ENCODE peak calls at places on chromosomes 7 and 10, in six cellular contexts. F, T, I, O, U and Y are unnamed samples.

GRCh38 chr10:122386514-122386913 is 12.0 kb downstream of the PLEKHA1 start:
- DNase-seq in U (no peak), F (no peak), O (no peak), T (no peak), I (no peak), Y (no peak)

GRCh38 chr10:102661614-102662133 is 17.4 kb downstream of the TRIM8 start:
- DNase-seq in T (no peak), F (no peak), U (no peak), I (no peak), O (no peak), Y (no peak)

GRCh38 chr10:54009672-54010071 is 791.4 kb downstream of the PCDH15 start:
- DNase-seq in U (no peak), O (no peak), I (no peak), T (no peak), F (no peak), Y (no peak)

GRCh38 chr7:2544541-2545188 is 10.7 kb downstream of the BRAT1 start:
- DNase-seq in O (peak), F (no peak), T (no peak), I (no peak), U (no peak), Y (peak)

GRCh38 chr7:116510795-116511194 is 11.3 kb downstream of the CAV2 start:
- DNase-seq in O (no peak), I (no peak), T (no peak), U (no peak), F (no peak), Y (no peak)

GRCh38 chr10:86100581-86101061 is 266.0 kb downstream of the GRID1 start:
- DNase-seq in T (no peak), I (no peak), F (no peak), O (no peak), U (no peak), Y (no peak)

GRCh38 chr7:497946-498655 is 21.5 kb downstream of the PDGFA start:
- DNase-seq in F (no peak), T (peak), O (no peak), I (no peak), U (no peak), Y (peak)

GRCh38 chr10:75408911-75409885 is 7.6 kb upstream of the ZNF503 start:
- DNase-seq in O (peak), T (peak), U (no peak), F (no peak), I (no peak), Y (no peak)

GRCh38 chr10:19811517-19811916 is 4.7 kb upstream of the PLXDC2 start:
- DNase-seq in F (peak), I (no peak), U (no peak), O (no peak), T (no peak), Y (no peak)

GRCh38 chr7:151313857-151314256 is 27.8 kb upstream of the NUB1 start:
- DNase-seq in T (peak), I (no peak), F (peak), O (no peak), U (no peak), Y (no peak)

GRCh38 chr7:98998821-98999725 is 120.7 kb downstream of the TRRAP start:
- DNase-seq in T (no peak), O (no peak), U (no peak), I (no peak), F (no peak), Y (no peak)

GRCh38 chr7:29319719-29320521 is 125.3 kb downstream of the CHN2 start:
- DNase-seq in T (no peak), I (no peak), U (no peak), F (no peak), O (peak), Y (no peak)

GRCh38 chr10:87850742-87851205 is 12.6 kb downstream of the KLLN start:
- DNase-seq in F (peak), T (peak), I (no peak), O (no peak), U (no peak), Y (no peak)

GRCh38 chr7:100839361-100839760 is 12.0 kb upstream of the EPHB4 start:
- DNase-seq in F (no peak), O (no peak), U (no peak), T (no peak), I (no peak), Y (no peak)

GRCh38 chr10:91340613-91341362 is 69.4 kb upstream of the HECTD2 start:
- DNase-seq in O (no peak), I (peak), F (peak), U (peak), T (peak), Y (no peak)

GRCh38 chr7:158655507-158655906 is 49.1 kb downstream of the NCAPG2 start:
- DNase-seq in T (no peak), F (no peak), O (no peak), U (no peak), I (no peak), Y (no peak)

GRCh38 chr10:83516788-83517187 is 622.5 kb upstream of the GHITM start:
- DNase-seq in F (no peak), U (no peak), O (no peak), I (no peak), T (no peak), Y (no peak)

GRCh38 chr7:2082357-2083038 is 150.2 kb downstream of the MAD1L1 start:
- DNase-seq in F (peak), U (peak), T (peak), I (peak), O (no peak), Y (no peak)

GRCh38 chr10:24518981-24519597 is 204.6 kb downstream of the ARHGAP21 start:
- DNase-seq in I (no peak), T (peak), U (peak), F (peak), O (no peak), Y (no peak)

GRCh38 chr7:91436655-91437054 is 172.4 kb downstream of the FZD1 start:
- DNase-seq in U (no peak), O (no peak), I (no peak), F (no peak), T (no peak), Y (no peak)

GRCh38 chr10:15167411-15168295 is 840 bp downstream of the NMT2 start:
- DNase-seq in T (peak), U (no peak), F (peak), O (peak), I (no peak), Y (no peak)

GRCh38 chr7:19519443-19519977 is 189.3 kb downstream of the POLR1F start:
- DNase-seq in F (no peak), I (no peak), U (no peak), T (no peak), O (no peak), Y (no peak)

GRCh38 chr10:107686095-107686494 is 521.6 kb upstream of the SORCS1 start:
- DNase-seq in I (no peak), U (no peak), T (peak), F (no peak), O (peak), Y (no peak)

GRCh38 chr7:130277763-130278643 is 11.3 kb downstream of the CPA2 start:
- DNase-seq in F (peak), O (no peak), I (no peak), T (peak), U (no peak), Y (no peak)

GRCh38 chr7:13508586-13508985 is 480.9 kb downstream of the ETV1 start:
- DNase-seq in T (no peak), U (no peak), O (no peak), F (peak), I (no peak), Y (no peak)

GRCh38 chr10:20215547-20216152 is 399.4 kb downstream of the PLXDC2 start:
- DNase-seq in F (no peak), U (no peak), O (no peak), I (no peak), T (no peak), Y (no peak)

GRCh38 chr7:131895541-131896173 is 339.2 kb upstream of the PODXL start:
- DNase-seq in O (no peak), I (peak), T (no peak), F (peak), U (peak), Y (no peak)

GRCh38 chr7:149385195-149385955 is 75.5 kb downstream of the ZNF777 start:
- DNase-seq in F (no peak), U (no peak), T (no peak), O (no peak), I (no peak), Y (no peak)

GRCh38 chr7:23369100-23369499 is 70.0 kb downstream of the MALSU1 start:
- DNase-seq in I (no peak), U (no peak), F (no peak), O (no peak), T (no peak), Y (no peak)

GRCh38 chr10:19576576-19576975 is 239.7 kb upstream of the PLXDC2 start:
- DNase-seq in F (no peak), I (no peak), U (no peak), O (no peak), T (no peak), Y (no peak)

GRCh38 chr10:31112961-31113360 is 81.3 kb upstream of the ZNF438 start:
- DNase-seq in I (no peak), T (no peak), O (no peak), U (no peak), F (peak), Y (no peak)

GRCh38 chr7:156402255-156402654 is 238.3 kb upstream of the RNF32 start:
- DNase-seq in I (no peak), U (no peak), O (no peak), F (no peak), T (no peak), Y (no peak)

GRCh38 chr10:121235692-121236091 is 362.6 kb downstream of the FGFR2 start:
- DNase-seq in I (no peak), U (no peak), T (no peak), O (no peak), F (no peak), Y (no peak)

GRCh38 chr10:80132299-80133139 is at the start of gene PLAC9:
- DNase-seq in O (no peak), T (peak), I (no peak), F (peak), U (no peak), Y (peak)

GRCh38 chr7:44184221-44184873 is 4.9 kb downstream of the GCK start:
- DNase-seq in F (peak), U (peak), O (no peak), I (peak), T (no peak), Y (no peak)
- TF ChIP-seq CTCF in F (no peak), U (no peak), O (no peak), I (no peak), T (no peak), Y (no peak)

GRCh38 chr7:26843696-26844095 is 20.7 kb downstream of the SKAP2 start:
- DNase-seq in I (no peak), U (no peak), T (no peak), F (peak), O (no peak), Y (no peak)
- TF ChIP-seq CTCF in I (peak), U (peak), T (no peak), F (peak), O (no peak), Y (peak)

GRCh38 chr10:59085641-59086502 is 90.6 kb upstream of the PHYHIPL start:
- DNase-seq in F (no peak), O (no peak), I (no peak), T (no peak), U (no peak), Y (no peak)

GRCh38 chr10:59077855-59078254 is 98.6 kb upstream of the PHYHIPL start:
- DNase-seq in F (no peak), T (no peak), U (no peak), O (no peak), I (no peak), Y (no peak)

GRCh38 chr10:59079386-59080226 is 96.8 kb upstream of the PHYHIPL start:
- DNase-seq in T (no peak), O (no peak), U (peak), I (peak), F (peak), Y (no peak)

DNA sequence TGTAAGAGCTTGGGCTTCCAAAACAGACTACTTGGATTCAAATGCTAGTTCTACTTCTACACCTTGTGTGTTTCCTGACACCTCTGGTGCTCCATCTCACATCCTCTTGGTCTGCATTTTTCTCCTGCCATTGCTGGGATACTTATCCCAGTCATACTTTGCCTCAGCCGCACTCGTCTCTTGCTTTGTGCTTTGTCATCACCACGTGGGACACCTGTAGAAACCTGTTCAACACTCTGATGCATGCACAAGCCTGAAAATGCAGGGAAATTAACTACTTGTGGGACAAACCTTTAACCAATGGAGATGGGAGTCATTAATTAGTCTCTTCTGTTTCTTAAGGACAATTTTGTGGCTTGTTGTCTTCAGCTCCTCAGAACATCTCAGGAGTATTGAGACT is 94.2 kb upstream of the PHYHIPL start:
- DNase-seq in U (no peak), O (no peak), T (no peak), I (no peak), F (no peak), Y (no peak)
- TF ChIP-seq CTCF in U (no peak), O (no peak), T (no peak), I (no peak), F (no peak), Y (no peak)

GRCh38 chr7:121072826-121073225 is 84.3 kb downstream of the CPED1 start:
- DNase-seq in F (no peak), I (no peak), O (no peak), T (no peak), U (no peak), Y (no peak)

GRCh38 chr7:121071132-121071531 is 82.6 kb downstream of the CPED1 start:
- DNase-seq in T (no peak), F (no peak), U (no peak), O (no peak), I (no peak), Y (no peak)

GRCh38 chr7:121071662-121072061 is 83.2 kb downstream of the CPED1 start:
- DNase-seq in U (no peak), O (no peak), T (no peak), F (no peak), I (no peak), Y (no peak)

GRCh38 chr7:121075952-121076349 is 87.4 kb downstream of the CPED1 start:
- DNase-seq in F (no peak), T (no peak), O (no peak), I (no peak), U (no peak), Y (no peak)

DNA sequence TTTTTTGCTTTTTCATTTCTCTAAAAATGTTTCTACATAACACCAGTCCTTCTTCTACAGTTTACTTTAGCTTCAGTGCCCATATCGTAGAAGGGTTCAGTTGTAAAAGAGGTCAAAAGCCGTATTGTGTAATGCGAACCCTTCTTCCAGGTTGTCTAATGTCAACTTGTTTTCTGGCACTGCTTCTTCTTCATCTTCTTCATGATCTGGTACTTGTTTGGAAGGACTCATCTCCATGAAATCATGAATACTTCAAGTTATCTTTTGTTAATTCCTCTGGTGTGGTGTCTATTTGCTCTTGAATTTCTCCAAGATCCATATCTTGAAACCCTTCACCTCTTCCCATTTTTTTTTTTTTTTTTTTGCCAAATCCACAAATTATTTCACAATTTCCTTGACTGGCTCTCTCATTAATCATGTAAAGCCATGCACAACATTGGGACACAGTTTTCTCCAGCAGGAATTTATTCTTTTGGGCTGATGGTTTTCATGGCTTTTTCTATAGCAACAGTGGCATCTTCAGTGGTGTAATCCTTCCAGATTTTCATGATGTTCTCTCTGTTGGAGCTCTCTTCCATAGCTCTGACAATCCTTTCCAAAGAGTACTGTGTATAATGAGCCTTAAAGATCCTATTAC is 85.1 kb downstream of the CPED1 start:
- DNase-seq in U (no peak), T (no peak), F (no peak), O (no peak), I (no peak), Y (no peak)
- TF ChIP-seq CTCF in U (no peak), T (no peak), F (no peak), O (no peak), I (no peak), Y (no peak)

GRCh38 chr7:51067757-51068156 is 248.9 kb downstream of the COBL start:
- DNase-seq in O (no peak), U (peak), I (peak), T (peak), F (peak), Y (no peak)
- TF ChIP-seq CTCF in O (peak), U (peak), I (peak), T (peak), F (peak), Y (peak)

GRCh38 chr10:78408671-78409472 is 375.2 kb downstream of the RPS24 start:
- DNase-seq in F (peak), T (peak), U (no peak), I (no peak), O (peak), Y (no peak)

GRCh38 chr10:78407009-78407711 is 373.5 kb downstream of the RPS24 start:
- DNase-seq in U (peak), I (peak), F (peak), O (no peak), T (peak), Y (no peak)

GRCh38 chr10:78406648-78407008 is 373.0 kb downstream of the RPS24 start:
- DNase-seq in U (no peak), O (no peak), T (no peak), F (no peak), I (no peak), Y (no peak)

GRCh38 chr10:78405781-78406180 is 372.1 kb downstream of the RPS24 start:
- DNase-seq in I (no peak), F (no peak), O (no peak), T (no peak), U (no peak), Y (no peak)

DNA sequence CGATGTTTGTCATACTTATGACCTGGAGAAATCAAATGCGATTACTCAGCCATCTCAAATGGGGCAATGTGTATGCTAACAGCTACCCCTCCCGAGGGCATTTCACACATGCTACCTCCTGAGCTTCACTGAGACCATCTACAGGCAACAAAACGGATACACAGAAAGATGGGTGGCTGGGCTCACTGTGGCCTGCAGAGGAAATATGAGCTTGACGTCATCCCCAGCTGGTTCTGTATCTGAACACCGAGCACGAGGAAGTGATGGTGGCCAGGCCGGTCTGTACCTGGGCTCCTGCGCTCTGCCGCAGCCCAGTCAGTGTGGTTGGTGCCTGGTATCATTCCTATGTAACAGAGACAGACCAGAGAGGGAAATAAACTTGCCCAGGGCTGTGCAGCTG is 374.3 kb downstream of the RPS24 start:
- DNase-seq in O (no peak), F (no peak), I (no peak), U (no peak), T (no peak), Y (no peak)
- TF ChIP-seq CTCF in O (no peak), F (no peak), I (no peak), U (no peak), T (no peak), Y (no peak)

DNA sequence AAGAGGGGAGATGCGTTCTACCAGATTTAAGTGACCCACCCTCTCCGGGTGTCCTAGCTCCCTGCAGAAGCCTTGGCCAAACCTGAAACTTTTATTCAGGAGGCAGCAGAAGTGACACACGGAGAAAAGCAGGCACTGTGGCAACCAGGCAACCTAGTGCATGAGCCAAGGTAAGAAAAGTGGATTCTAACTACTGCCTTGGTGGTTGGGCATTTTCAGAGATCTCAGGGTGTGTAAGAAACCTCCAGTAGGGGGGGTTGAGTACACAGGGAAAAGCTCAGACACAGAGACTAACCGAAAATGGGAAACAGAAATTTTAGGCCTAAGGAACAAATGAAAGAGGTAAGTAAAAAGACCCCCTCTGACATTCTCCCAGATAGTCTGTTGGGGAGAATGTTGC is 645.7 kb downstream of the ANKRD7 start:
- DNase-seq in I (no peak), F (peak), U (no peak), O (no peak), T (no peak), Y (no peak)
- TF ChIP-seq CTCF in I (peak), F (peak), U (peak), O (no peak), T (no peak), Y (peak)

GRCh38 chr7:88789480-88790064 is 6.0 kb downstream of the TEX47 start:
- DNase-seq in T (no peak), I (no peak), U (no peak), F (peak), O (no peak), Y (no peak)
- TF ChIP-seq CTCF in T (peak), I (peak), U (peak), F (peak), O (peak), Y (peak)

GRCh38 chr10:13414137-13414536 is 66.0 kb upstream of the SEPHS1 start:
- DNase-seq in I (no peak), U (no peak), T (no peak), O (no peak), F (no peak), Y (no peak)

GRCh38 chr10:13417459-13418126 is 69.5 kb upstream of the SEPHS1 start:
- DNase-seq in F (no peak), I (no peak), T (no peak), O (no peak), U (no peak), Y (no peak)

GRCh38 chr10:13412894-13413293 is 64.8 kb upstream of the SEPHS1 start:
- DNase-seq in F (no peak), U (no peak), O (no peak), I (no peak), T (no peak), Y (no peak)

GRCh38 chr10:13416760-13417159 is 68.7 kb upstream of the SEPHS1 start:
- DNase-seq in T (no peak), F (no peak), U (no peak), I (no peak), O (no peak), Y (no peak)

DNA sequence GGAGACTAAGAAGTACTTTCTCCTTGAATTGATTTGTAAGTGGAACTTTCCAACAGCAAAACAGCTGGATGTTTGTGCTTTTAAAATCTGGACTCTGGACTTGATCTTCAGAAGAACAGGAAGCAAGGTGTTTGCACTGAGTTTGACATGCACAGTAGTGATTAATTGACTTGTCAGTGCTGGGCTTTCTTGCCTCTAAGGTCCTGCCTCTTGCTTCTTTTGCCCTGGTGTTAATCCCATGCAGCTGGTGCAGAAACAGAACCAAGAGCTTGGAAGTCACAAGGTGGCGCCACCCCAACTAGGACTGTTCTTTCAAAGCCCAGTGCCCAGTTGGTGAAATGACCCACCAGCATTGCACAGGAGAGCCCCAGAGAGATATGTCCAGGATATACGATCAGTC is 66.8 kb upstream of the SEPHS1 start:
- DNase-seq in F (peak), T (no peak), I (no peak), U (no peak), O (no peak), Y (no peak)
- TF ChIP-seq CTCF in F (peak), T (no peak), I (peak), U (peak), O (no peak), Y (peak)